ENCODE peak calls at places on chromosome 18, in seven cellular contexts. W, Q, R, N, A, U and Z are unnamed samples.

GRCh38 chr18:52339891-52340371 is at the start of gene DCC:
- DNase-seq in W (no peak), Q (no peak), R (no peak), N (peak; percentile 35), A (peak; percentile 28), U (no peak), Z (peak; percentile 43)

GRCh38 chr18:79526468-79527460 is 131.0 kb downstream of the NFATC1 start:
- DNase-seq in W (peak; percentile 47), Q (no peak), R (no peak), N (no peak), A (no peak), U (no peak), Z (peak; percentile 73)

GRCh38 chr18:53153800-53154199 is 813.8 kb downstream of the DCC start:
- DNase-seq in W (no peak), Q (no peak), R (no peak), N (no peak), A (no peak), U (no peak), Z (no peak)

GRCh38 chr18:34951625-34952379 is 89.4 kb upstream of the MAPRE2 start:
- DNase-seq in W (no peak), Q (no peak), R (no peak), N (no peak), A (no peak), U (no peak), Z (no peak)

GRCh38 chr18:27249933-27250332 is 64.8 kb upstream of the CHST9 start:
- DNase-seq in W (no peak), Q (no peak), R (no peak), N (no peak), A (no peak), U (no peak), Z (no peak)

GRCh38 chr18:72830109-72830508 is 37.7 kb downstream of the NETO1 start:
- DNase-seq in W (no peak), Q (no peak), R (no peak), N (no peak), A (no peak), U (no peak), Z (no peak)

GRCh38 chr18:12420831-12421421 is 13.2 kb downstream of the PRELID3A start:
- DNase-seq in W (no peak), Q (no peak), R (peak; percentile 27), N (no peak), A (no peak), U (no peak), Z (no peak)

GRCh38 chr18:61833387-61833786 is 59.4 kb downstream of the RNF152 start:
- DNase-seq in W (no peak), Q (peak; percentile 7), R (no peak), N (no peak), A (no peak), U (no peak), Z (no peak)

GRCh38 chr18:11948852-11949523 is 32.3 kb upstream of the IMPA2 start:
- DNase-seq in W (no peak), Q (no peak), R (no peak), N (no peak), A (no peak), U (no peak), Z (no peak)

GRCh38 chr18:79405019-79405780 is 9.5 kb downstream of the NFATC1 start:
- DNase-seq in W (no peak), Q (no peak), R (no peak), N (no peak), A (no peak), U (peak; percentile 16), Z (peak; percentile 54)

GRCh38 chr18:27899893-27900292 is 277.0 kb downstream of the CDH2 start:
- DNase-seq in W (no peak), Q (no peak), R (no peak), N (no peak), A (no peak), U (no peak), Z (no peak)

GRCh38 chr18:55302337-55302833 is 285.6 kb downstream of the TCF4 start:
- DNase-seq in W (no peak), Q (no peak), R (no peak), N (no peak), A (no peak), U (no peak), Z (no peak)

GRCh38 chr18:12327510-12328178 is 19.6 kb downstream of the TUBB6 start:
- DNase-seq in W (peak; percentile 84), Q (no peak), R (peak; percentile 47), N (peak; percentile 77), A (peak; percentile 55), U (peak; percentile 79), Z (peak; percentile 88)

GRCh38 chr18:62334110-62334509 is 9.0 kb downstream of the TNFRSF11A start:
- DNase-seq in W (no peak), Q (no peak), R (no peak), N (peak; percentile 35), A (no peak), U (no peak), Z (no peak)

GRCh38 chr18:48136051-48136543 is 205.6 kb upstream of the SMAD2 start:
- DNase-seq in W (no peak), Q (no peak), R (peak; percentile 39), N (no peak), A (no peak), U (peak; percentile 48), Z (peak; percentile 84)

GRCh38 chr18:43563780-43564179 is 286.5 kb upstream of the SYT4 start:
- DNase-seq in W (no peak), Q (no peak), R (no peak), N (no peak), A (peak; percentile 40), U (peak; percentile 18), Z (no peak)

GRCh38 chr18:47265197-47265596 is 13.7 kb upstream of the SKOR2 start:
- DNase-seq in W (no peak), Q (no peak), R (no peak), N (no peak), A (no peak), U (no peak), Z (no peak)

GRCh38 chr18:23943104-23943503 is 71.5 kb upstream of the TTC39C start:
- DNase-seq in W (no peak), Q (peak; percentile 68), R (no peak), N (no peak), A (no peak), U (no peak), Z (no peak)
- H3K27ac ChIP-seq in W (no peak overlapping the region), Q (peak overlapping the region; percentile 65), R (no peak overlapping the region), N (no peak overlapping the region), A (no peak overlapping the region), U (no peak overlapping the region), Z (no peak overlapping the region)

DNA sequence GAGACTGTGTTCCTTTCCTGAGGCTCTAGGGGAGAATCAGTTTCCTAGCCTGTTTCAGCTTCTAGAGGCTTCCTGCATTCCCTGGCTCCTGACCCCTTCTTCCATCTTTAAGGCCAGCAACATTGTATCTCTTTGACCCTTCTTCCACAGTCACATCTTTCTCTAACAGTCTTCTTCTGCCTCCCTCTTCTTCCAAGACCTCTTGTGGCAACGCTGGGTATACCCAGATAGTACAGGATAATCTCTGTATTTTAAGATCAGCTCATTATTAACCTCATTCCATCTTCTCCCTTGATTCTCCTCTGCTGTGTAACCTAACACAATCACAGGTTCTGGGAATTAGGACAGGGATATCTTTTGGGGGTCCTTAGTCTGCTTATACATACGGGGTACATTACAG is 8.9 kb upstream of the MYL12A start:
- DNase-seq in W (no peak), Q (no peak), R (no peak), N (no peak), A (no peak), U (no peak), Z (no peak)
- TF ChIP-seq CTCF in W (no peak), Q (no peak), R (no peak), N (no peak), A (no peak), U (no peak), Z (no peak)

GRCh38 chr18:70195014-70195614 is 10.4 kb downstream of the RTTN start:
- DNase-seq in W (no peak), Q (peak; percentile 62), R (no peak), N (no peak), A (no peak), U (no peak), Z (no peak)

GRCh38 chr18:70194227-70194890 is 11.1 kb downstream of the RTTN start:
- DNase-seq in W (no peak), Q (peak; percentile 90), R (no peak), N (no peak), A (no peak), U (no peak), Z (no peak)

GRCh38 chr18:70195852-70196434 is 9.5 kb downstream of the RTTN start:
- DNase-seq in W (no peak), Q (no peak), R (no peak), N (peak; percentile 10), A (no peak), U (no peak), Z (no peak)

GRCh38 chr18:70197844-70198243 is 7.6 kb downstream of the RTTN start:
- DNase-seq in W (no peak), Q (no peak), R (no peak), N (no peak), A (no peak), U (no peak), Z (no peak)

GRCh38 chr18:70197042-70197441 is 8.4 kb downstream of the RTTN start:
- DNase-seq in W (no peak), Q (no peak), R (no peak), N (no peak), A (no peak), U (no peak), Z (no peak)
- H3K27ac ChIP-seq in W (no peak overlapping the region), Q (no peak overlapping the region), R (no peak overlapping the region), N (peak overlapping the region; percentile 73), A (no peak overlapping the region), U (no peak overlapping the region), Z (peak overlapping the region; percentile 36)

DNA sequence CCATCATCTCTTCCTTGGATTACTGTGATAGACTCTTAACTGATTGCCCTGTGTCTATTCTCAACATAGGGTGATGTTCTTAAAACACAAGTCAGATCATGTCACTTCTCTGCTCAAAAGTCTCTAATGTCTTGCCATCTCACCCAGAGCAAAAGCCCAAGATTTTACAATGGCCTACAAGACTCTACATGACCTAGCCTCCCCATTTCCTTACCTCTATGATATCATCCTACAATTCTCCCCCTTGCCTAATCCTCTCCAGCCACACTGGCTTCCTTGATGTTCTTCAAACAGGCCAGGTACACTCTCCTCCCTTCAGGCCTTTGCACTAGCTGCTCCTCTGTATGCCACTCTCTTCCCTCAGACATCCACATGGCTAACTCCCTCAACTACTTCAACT is 55.1 kb downstream of the ROCK1 start:
- DNase-seq in W (no peak), Q (no peak), R (no peak), N (no peak), A (no peak), U (no peak), Z (no peak)
- TF ChIP-seq CTCF in W (no peak), Q (no peak), R (no peak), N (no peak), A (no peak), U (no peak), Z (no peak)

GRCh38 chr18:22173221-22173927 is 4.0 kb downstream of the GATA6 start:
- DNase-seq in W (no peak), Q (no peak), R (no peak), N (no peak), A (no peak), U (no peak), Z (no peak)
- H3K27ac ChIP-seq in W (no peak overlapping the region), Q (no peak overlapping the region), R (peak overlapping the region; percentile 100), N (no peak overlapping the region), A (peak overlapping the region; percentile 97), U (peak overlapping the region; percentile 98), Z (no peak overlapping the region)

DNA sequence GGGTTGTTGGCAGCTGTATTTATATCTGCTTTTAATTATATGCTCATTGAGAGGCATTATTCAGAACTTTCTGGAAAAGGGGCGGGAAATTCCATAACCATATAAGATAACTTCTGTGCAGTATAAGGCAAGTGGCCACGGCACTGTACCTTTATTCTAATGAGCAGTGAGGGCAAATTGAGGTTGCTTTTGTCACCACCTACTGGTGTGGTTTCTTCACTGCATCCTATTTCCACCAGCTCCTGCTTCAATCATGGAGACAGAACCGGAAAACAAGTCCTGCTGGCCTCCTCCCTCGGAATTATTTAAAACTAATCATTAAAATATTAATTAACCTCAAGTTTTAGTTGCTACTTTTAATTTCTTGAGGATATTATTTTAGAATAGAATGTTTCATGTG is 759.4 kb downstream of the CBLN2 start:
- DNase-seq in W (no peak), Q (no peak), R (no peak), N (no peak), A (no peak), U (no peak), Z (no peak)
- TF ChIP-seq CTCF in W (peak; percentile 51), Q (peak; percentile 53), R (no peak), N (no peak), A (peak; percentile 18), U (peak; percentile 40), Z (peak; percentile 19)